ENCODE peak calls at places on chromosomes 5 and 9, in seven cellular contexts. P, S, L, A, X, M and Z are unnamed samples.

GRCh38 chr9:5712651-5713360 is 83.9 kb downstream of the RIC1 start:
- DNase-seq in L (no peak), A (no peak), S (no peak), P (no peak), X (no peak), M (no peak), Z (no peak)

GRCh38 chr9:976258-976804 is at the start of gene DMRT3:
- DNase-seq in X (no peak), S (peak), P (no peak), A (no peak), L (peak), M (peak), Z (peak)

GRCh38 chr9:87187656-87188055 is 240.3 kb upstream of the GAS1 start:
- DNase-seq in P (no peak), X (no peak), L (no peak), A (no peak), M (no peak), S (no peak), Z (no peak)

GRCh38 chr5:110477923-110478322 is 248.5 kb downstream of the TMEM232 start:
- DNase-seq in P (peak), M (no peak), S (no peak), X (peak), A (no peak), L (no peak), Z (no peak)

GRCh38 chr5:96199713-96200183 is 233.3 kb downstream of the PCSK1 start:
- DNase-seq in S (no peak), L (no peak), X (no peak), M (no peak), A (no peak), P (no peak), Z (no peak)

GRCh38 chr5:178182158-178182876 is 4.9 kb downstream of the GMCL2 start:
- DNase-seq in S (no peak), M (no peak), A (no peak), L (no peak), X (no peak), P (no peak), Z (no peak)

GRCh38 chr9:110604101-110604710 is 24.7 kb upstream of the SVEP1 start:
- DNase-seq in M (no peak), A (no peak), L (no peak), S (peak), X (no peak), P (peak), Z (no peak)

GRCh38 chr9:115939065-115939765 is 214.4 kb upstream of the PAPPA start:
- DNase-seq in L (no peak), A (no peak), P (no peak), S (no peak), X (peak), M (no peak), Z (no peak)

GRCh38 chr9:125495137-125496119 is 211.6 kb downstream of the MAPKAP1 start:
- DNase-seq in M (no peak), X (peak), S (no peak), P (no peak), A (no peak), L (no peak), Z (no peak)

GRCh38 chr5:153562189-153562588 is 71.7 kb downstream of the GRIA1 start:
- DNase-seq in M (no peak), L (no peak), A (no peak), S (peak), P (no peak), X (peak), Z (no peak)

GRCh38 chr5:173282916-173283315 is 45.3 kb downstream of the STC2 start:
- DNase-seq in S (no peak), X (no peak), M (no peak), P (no peak), L (no peak), A (no peak), Z (no peak)

GRCh38 chr5:38497946-38498345 is 58.5 kb downstream of the LIFR start:
- DNase-seq in A (no peak), P (peak), X (no peak), S (no peak), M (no peak), L (no peak), Z (no peak)
- TF ChIP-seq CTCF in A (no peak), P (peak), X (no peak), S (peak), M (no peak), L (no peak), Z (peak)

GRCh38 chr9:98484218-98484617 is 224.5 kb downstream of the GABBR2 start:
- DNase-seq in A (no peak), X (no peak), P (no peak), S (peak), L (no peak), M (no peak), Z (no peak)
- TF ChIP-seq CTCF in A (no peak), X (no peak), P (no peak), S (peak), L (no peak), M (no peak), Z (no peak)

DNA sequence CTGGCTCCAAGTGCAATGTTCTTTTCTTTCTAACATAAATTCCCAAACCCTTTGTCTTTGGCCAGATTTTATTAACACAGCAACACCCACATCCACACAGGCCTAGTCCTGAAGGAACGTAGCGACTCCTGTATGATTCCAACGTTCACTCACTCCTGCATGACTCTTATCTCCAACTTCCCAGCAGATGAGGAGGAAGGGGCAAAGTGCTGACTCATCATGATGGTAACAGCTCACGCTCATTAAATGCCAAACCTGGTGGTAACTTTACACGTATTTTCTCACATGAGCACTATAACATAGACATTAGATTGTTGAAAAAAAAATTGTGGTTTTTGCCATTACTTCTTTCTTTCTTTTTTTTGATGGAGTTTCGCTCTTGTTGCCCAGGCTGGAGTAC is 1349.5 kb downstream of the EFNA5 start:
- DNase-seq in L (no peak), A (no peak), P (peak), X (no peak), M (no peak), S (no peak), Z (no peak)
- TF ChIP-seq CTCF in L (no peak), A (no peak), P (no peak), X (no peak), M (no peak), S (no peak), Z (no peak)

GRCh38 chr5:133842846-133843725 is 125.3 kb downstream of the C5orf15 start:
- DNase-seq in S (no peak), L (no peak), X (no peak), A (no peak), M (no peak), P (no peak), Z (no peak)

GRCh38 chr5:133844836-133845235 is 123.6 kb downstream of the C5orf15 start:
- DNase-seq in X (peak), A (no peak), L (no peak), S (no peak), P (no peak), M (no peak), Z (no peak)

GRCh38 chr5:133846478-133847226 is 121.8 kb downstream of the C5orf15 start:
- DNase-seq in P (no peak), S (no peak), A (no peak), L (peak), M (no peak), X (no peak), Z (no peak)

GRCh38 chr5:133841831-133842750 is 126.3 kb downstream of the C5orf15 start:
- DNase-seq in L (no peak), X (no peak), M (no peak), A (no peak), P (no peak), S (no peak), Z (no peak)

DNA sequence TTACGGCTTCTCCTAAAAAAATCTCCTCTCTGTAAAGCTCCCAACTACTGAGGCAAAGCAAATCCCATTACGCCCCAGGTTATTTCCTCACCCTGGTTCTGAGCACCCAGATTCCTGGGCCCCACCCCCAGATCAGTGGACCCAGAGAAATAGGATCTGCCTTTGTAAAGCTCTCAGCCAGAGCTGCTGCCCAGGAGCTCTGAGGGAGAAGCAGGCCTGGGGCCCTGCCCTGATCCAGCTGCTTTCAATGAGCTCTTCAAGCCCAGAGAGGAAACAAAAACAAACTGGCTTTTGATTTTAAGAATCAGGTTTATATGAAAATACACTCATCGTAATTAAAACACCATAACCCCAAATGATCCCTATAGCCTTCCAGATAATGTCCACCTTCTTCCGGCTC is 124.5 kb downstream of the C5orf15 start:
- DNase-seq in S (no peak), L (no peak), M (no peak), X (no peak), P (no peak), A (no peak), Z (no peak)
- TF ChIP-seq CTCF in S (no peak), L (no peak), M (no peak), X (no peak), P (no peak), A (no peak), Z (no peak)

GRCh38 chr5:148382961-148383360 is 797 bp upstream of the FBXO38 start:
- DNase-seq in A (no peak), M (no peak), S (no peak), L (no peak), X (no peak), P (peak), Z (no peak)

GRCh38 chr5:148385094-148385493 is 1.3 kb downstream of the FBXO38 start:
- DNase-seq in A (no peak), L (no peak), X (no peak), S (no peak), M (no peak), P (no peak), Z (no peak)

GRCh38 chr5:148384389-148384756 is 615 bp downstream of the FBXO38 start:
- DNase-seq in M (no peak), S (peak), L (no peak), X (peak), P (no peak), A (no peak), Z (no peak)

GRCh38 chr5:148381906-148382305 is 1.9 kb upstream of the FBXO38 start:
- DNase-seq in P (no peak), L (no peak), X (peak), S (no peak), A (no peak), M (no peak), Z (no peak)

GRCh38 chr5:148383564-148384388 is at the start of gene FBXO38:
- DNase-seq in P (peak), A (peak), X (peak), S (peak), M (peak), L (peak), Z (peak)
- TF ChIP-seq CTCF in P (no peak), A (no peak), X (no peak), S (no peak), M (no peak), L (no peak), Z (no peak)

GRCh38 chr5:117318528-117318927 is 743.9 kb upstream of the SEMA6A start:
- DNase-seq in L (no peak), A (no peak), S (no peak), X (no peak), P (no peak), M (peak), Z (no peak)
- TF ChIP-seq CTCF in L (no peak), A (no peak), S (no peak), X (no peak), P (no peak), M (peak), Z (no peak)

DNA sequence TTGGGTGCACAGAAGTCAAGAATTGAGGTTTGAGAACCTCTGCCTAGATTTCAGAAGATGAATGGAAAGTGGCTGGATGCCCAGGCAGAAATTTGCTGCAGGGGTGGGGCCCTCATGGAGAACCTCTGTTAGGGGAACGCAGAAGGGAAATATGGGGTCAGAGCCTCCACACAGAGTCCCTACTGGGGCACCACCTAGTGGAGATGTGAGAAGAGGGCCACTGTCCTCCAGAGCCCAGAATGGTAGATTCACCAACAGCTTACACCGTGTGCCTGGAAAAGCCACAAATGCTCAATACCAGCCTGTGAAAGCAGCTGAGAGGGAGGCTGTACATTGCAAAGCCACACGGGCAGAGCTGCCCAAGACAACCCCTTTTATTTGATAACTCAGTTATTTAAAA is 383.5 kb downstream of the TLE4 start:
- DNase-seq in X (no peak), A (no peak), P (peak), L (no peak), M (peak), S (no peak), Z (no peak)
- TF ChIP-seq CTCF in X (no peak), A (no peak), P (peak), L (peak), M (peak), S (peak), Z (peak)

GRCh38 chr5:38831909-38832308 is 13.9 kb upstream of the OSMR start:
- DNase-seq in P (peak), M (peak), L (no peak), X (no peak), S (no peak), A (no peak), Z (no peak)
- TF ChIP-seq CTCF in P (peak), M (no peak), L (peak), X (no peak), S (peak), A (no peak), Z (peak)

GRCh38 chr5:170832241-170832640 is 29.6 kb upstream of the RANBP17 start:
- DNase-seq in L (no peak), M (peak), X (no peak), S (no peak), P (no peak), A (no peak), Z (no peak)
- TF ChIP-seq CTCF in L (no peak), M (no peak), X (no peak), S (no peak), P (no peak), A (no peak), Z (no peak)